ENCODE peak calls at places on chromosomes 16 and 17, in ten cellular contexts. Z is Peyer's patch; C is heart left ventricle; T is MM.1S; B is gastrocnemius medialis; N is body of pancreas; K is CD8-positive, alpha-beta memory T cell; A is suprapubic skin; Q is transverse colon; Y is iPS DF 6.9. M is an unnamed sample. For H3K27me3, the result is how much of the 10 kb centered on the place peaks cover.

GRCh38 chr17:29972277-29972676 is 30.8 kb downstream of the EFCAB5 start:
- DNase-seq in Z (no peak), C (no peak), T (no peak), B (no peak), N (no peak), K (no peak), A (no peak), Q (no peak), Y (no peak), M (no peak)

GRCh38 chr16:29028457-29029167 is 43.8 kb downstream of the LAT start:
- DNase-seq in Z (peak), C (no peak), T (no peak), B (no peak), N (no peak), K (peak), A (peak), Q (no peak), Y (no peak), M (no peak)

GRCh38 chr16:67349172-67349571 is 22.6 kb downstream of the LRRC36 start:
- DNase-seq in Z (no peak), C (no peak), T (peak), B (no peak), N (no peak), K (no peak), A (no peak), Q (no peak), Y (no peak), M (peak)

GRCh38 chr16:11038305-11038704 is 93.9 kb downstream of the CLEC16A start:
- DNase-seq in Z (no peak), C (no peak), T (no peak), B (no peak), N (no peak), K (no peak), A (no peak), Q (no peak), Y (no peak), M (no peak)

GRCh38 chr17:49035470-49036269 is 38.5 kb downstream of the IGF2BP1 start:
- DNase-seq in Z (peak), C (no peak), T (peak), B (peak), N (peak), K (peak), A (no peak), Q (peak), Y (peak), M (no peak)

GRCh38 chr16:65725156-65725845 is 603.4 kb upstream of the CDH11 start:
- DNase-seq in Z (no peak), C (no peak), T (no peak), B (no peak), N (no peak), K (no peak), A (no peak), Q (no peak), Y (no peak), M (no peak)

GRCh38 chr16:3468501-3468900 is 25.0 kb downstream of the NAA60 start:
- DNase-seq in Z (no peak), C (no peak), T (no peak), B (no peak), N (no peak), K (peak), A (no peak), Q (no peak), Y (no peak), M (no peak)

GRCh38 chr17:31251075-31251474 is 46.0 kb downstream of the OMG start:
- DNase-seq in Z (no peak), C (no peak), T (no peak), B (no peak), N (no peak), K (no peak), A (no peak), Q (no peak), Y (no peak), M (no peak)

GRCh38 chr17:70314506-70314905 is 145.2 kb downstream of the KCNJ2 start:
- DNase-seq in Z (no peak), C (no peak), T (no peak), B (no peak), N (no peak), K (no peak), A (no peak), Q (no peak), Y (no peak), M (no peak)

GRCh38 chr17:79011451-79012147 is 2.0 kb upstream of the CANT1 start:
- DNase-seq in Z (peak), C (no peak), T (no peak), B (peak), N (no peak), K (no peak), A (no peak), Q (no peak), Y (no peak), M (no peak)

GRCh38 chr17:82372063-82372590 is 562 bp downstream of the UTS2R start:
- DNase-seq in Z (no peak), C (no peak), T (no peak), B (no peak), N (no peak), K (peak), A (no peak), Q (no peak), Y (no peak), M (no peak)

GRCh38 chr17:82369211-82369610 is 2.4 kb upstream of the UTS2R start:
- DNase-seq in Z (no peak), C (no peak), T (no peak), B (no peak), N (no peak), K (no peak), A (no peak), Q (no peak), Y (no peak), M (no peak)

GRCh38 chr17:82372591-82373452 is 1.3 kb downstream of the UTS2R start:
- DNase-seq in Z (no peak), C (no peak), T (no peak), B (no peak), N (peak), K (peak), A (no peak), Q (no peak), Y (no peak), M (no peak)

GRCh38 chr17:82370471-82371332 is 863 bp upstream of the UTS2R start:
- DNase-seq in Z (peak), C (no peak), T (peak), B (no peak), N (no peak), K (peak), A (no peak), Q (peak), Y (no peak), M (peak)

DNA sequence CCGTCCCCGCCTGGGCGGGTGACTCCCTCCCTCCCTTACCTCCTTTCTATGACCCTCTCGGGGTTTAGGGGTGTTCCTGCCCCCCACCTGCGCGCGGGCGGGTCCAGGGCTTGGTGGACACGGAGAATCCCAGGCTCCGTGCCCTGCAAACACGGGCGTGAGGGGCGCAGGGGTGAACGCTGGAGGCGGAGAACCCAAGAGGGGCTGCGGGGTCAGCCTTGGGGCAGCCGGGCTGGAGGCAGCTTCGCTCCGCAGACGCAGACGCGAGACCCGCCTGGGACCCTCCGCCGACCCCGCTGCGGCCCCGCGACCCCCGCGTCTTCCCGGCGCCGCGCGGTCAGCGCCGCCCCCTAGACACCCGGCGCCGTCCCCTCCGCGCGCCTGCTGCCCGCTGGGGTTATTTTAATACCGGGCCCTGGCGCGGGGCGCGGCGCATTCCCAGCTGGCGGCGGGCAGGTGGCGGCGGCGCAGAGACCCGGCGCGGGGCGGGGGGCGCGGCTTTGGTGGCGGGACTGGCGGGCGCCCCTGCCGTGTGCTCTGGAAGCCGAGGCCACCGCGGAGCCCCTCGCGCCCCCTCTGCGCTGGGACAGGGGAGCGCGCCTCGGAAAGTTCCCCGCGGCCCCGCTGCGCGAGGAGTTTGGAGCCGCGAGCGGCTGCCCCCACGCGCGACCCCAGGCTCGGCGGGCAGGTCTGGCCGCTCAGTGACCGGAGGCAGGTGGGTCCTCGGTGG is at the start of gene UTS2R:
- DNase-seq in Z (no peak), C (no peak), T (no peak), B (no peak), N (no peak), K (peak), A (no peak), Q (no peak), Y (no peak), M (no peak)
- H3K4me3 ChIP-seq in Z (peak), C (peak), T (peak), B (peak), N (peak), K (peak), A (peak), Q (no peak), Y (peak), M (no peak)

GRCh38 chr17:58161566-58161965 is 5.2 kb upstream of the OR4D2 start:
- DNase-seq in Z (no peak), C (no peak), T (no peak), B (no peak), N (no peak), K (no peak), A (no peak), Q (no peak), Y (no peak), M (no peak)
- H3K27ac ChIP-seq in Z (no peak), C (no peak), T (no peak), B (no peak), N (no peak), K (no peak), A (no peak), Q (no peak), Y (no peak), M (no peak)

DNA sequence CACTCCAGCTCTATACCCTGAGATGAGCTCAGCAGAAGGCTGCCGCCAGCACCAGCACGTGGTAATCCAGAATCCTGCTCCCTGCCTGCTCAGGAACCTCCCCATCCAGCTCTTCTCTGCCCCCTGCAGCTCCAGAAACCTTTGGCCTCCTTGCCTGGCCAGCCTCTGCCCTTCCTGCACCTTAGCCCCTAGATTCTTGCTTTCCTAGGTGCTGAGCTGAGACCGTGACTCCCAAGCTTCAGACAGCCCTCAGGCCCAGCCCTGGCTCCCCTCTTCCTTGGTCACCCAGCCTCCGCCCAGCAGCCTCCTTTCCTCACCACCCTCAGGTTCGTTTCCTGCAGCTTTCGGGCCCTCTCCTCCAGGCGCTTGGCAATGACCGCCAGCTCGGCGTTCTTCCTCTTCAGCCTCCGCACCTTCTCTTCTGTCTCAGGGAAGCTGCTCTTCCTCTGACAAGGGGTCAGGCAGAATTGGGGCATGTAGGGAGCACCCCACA is 2.6 kb downstream of the TSPOAP1 start:
- DNase-seq in Z (no peak), C (no peak), T (no peak), B (no peak), N (no peak), K (no peak), A (no peak), Q (no peak), Y (no peak), M (no peak)
- H3K27me3 ChIP-seq in Z (under half), C (under half), T (under half), B (under half), N (under half), K (under half), A (under half), Q (under half), Y (under half), M (under half)

GRCh38 chr17:63436523-63437110 is 9.5 kb downstream of the CYB561 start:
- DNase-seq in Z (no peak), C (no peak), T (no peak), B (no peak), N (peak), K (no peak), A (no peak), Q (no peak), Y (no peak), M (no peak)
- H3K4me3 ChIP-seq in Z (no peak), C (no peak), T (no peak), B (no peak), N (no peak), K (no peak), A (no peak), Q (no peak), Y (no peak), M (no peak)

GRCh38 chr16:53498984-53499383 is 4.0 kb downstream of the AKTIP start:
- DNase-seq in Z (no peak), C (no peak), T (no peak), B (no peak), N (no peak), K (no peak), A (no peak), Q (no peak), Y (no peak), M (no peak)
- H3K27ac ChIP-seq in Z (peak), C (no peak), T (no peak), B (no peak), N (no peak), K (no peak), A (no peak), Q (peak), Y (no peak), M (peak)